ENCODE peak calls at places on chromosomes 7 and 10, in eight cellular contexts. N is neural crest cell; Y is Kasumi-1; R is esophagus muscularis mucosa; A is OCI-M1; G is CD4-positive, alpha-beta memory T cell; F is CD8-positive, alpha-beta memory T cell; U is NAMALWA. D is an unnamed sample.

GRCh38 chr7:96093435-96093834 is 228.5 kb downstream of the SLC25A13 start:
- DNase-seq in N (no peak), Y (no peak), R (no peak), A (peak), G (no peak), F (no peak), U (no peak), D (peak)

GRCh38 chr10:22992075-22992474 is 64.2 kb downstream of the ARMC3 start:
- DNase-seq in N (no peak), Y (no peak), R (no peak), A (no peak), G (peak), F (no peak), U (no peak), D (no peak)

GRCh38 chr7:89029864-89030263 is 234.3 kb upstream of the TEX47 start:
- DNase-seq in N (no peak), Y (peak), R (no peak), A (peak), G (no peak), F (no peak), U (peak), D (no peak)

GRCh38 chr7:155230169-155230593 is 67.5 kb upstream of the INSIG1 start:
- DNase-seq in N (no peak), Y (no peak), R (no peak), A (no peak), G (no peak), F (no peak), U (no peak), D (peak)

GRCh38 chr7:143408247-143408685 is 390 bp downstream of the EPHA1 start:
- DNase-seq in N (no peak), Y (no peak), R (no peak), A (no peak), G (no peak), F (no peak), U (no peak), D (no peak)

GRCh38 chr7:1733206-1733907 is 63.3 kb downstream of the ELFN1 start:
- DNase-seq in N (no peak), Y (no peak), R (no peak), A (no peak), G (no peak), F (no peak), U (no peak), D (no peak)

GRCh38 chr10:95243318-95243617 is 47.5 kb downstream of the PDLIM1 start:
- DNase-seq in N (no peak), Y (no peak), R (peak), A (no peak), G (no peak), F (no peak), U (no peak), D (no peak)

GRCh38 chr10:63977329-63977923 is 456.2 kb downstream of the REEP3 start:
- DNase-seq in N (peak), Y (peak), R (no peak), A (peak), G (no peak), F (no peak), U (peak), D (peak)

GRCh38 chr7:27183682-27184341 is 1.2 kb downstream of the HOXA11 start:
- DNase-seq in N (no peak), Y (peak), R (no peak), A (peak), G (no peak), F (no peak), U (no peak), D (no peak)